ENCODE peak calls at places on chromosomes 4 and X, in four cellular contexts. N is NCI-H526 treated with DMSO at 0.1 percent for 48 hours, F is breast epithelium, O is endothelial cell. D is an unnamed sample.

GRCh38 chr4:177393236-177393635 is 49.0 kb downstream of the AGA start:
- DNase-seq in O (no peak), N (no peak), F (no peak), D (no peak)

GRCh38 chr4:186634591-186635128 is 79.3 kb upstream of the MTNR1A start:
- DNase-seq in O (no peak), N (no peak), F (no peak), D (no peak)

GRCh38 chrX:13151806-13152510 is 107.5 kb upstream of the FAM9C start:
- DNase-seq in N (no peak), O (no peak), F (no peak), D (no peak)

GRCh38 chrX:39477438-39478120 is 620.2 kb downstream of the BCOR start:
- DNase-seq in N (no peak), F (no peak), O (peak; percentile 11), D (no peak)

GRCh38 chrX:133440797-133441163 is 25.5 kb upstream of the GPC4 start:
- DNase-seq in O (no peak), N (no peak), F (no peak), D (no peak)

GRCh38 chr4:87679449-87680169 is 29.5 kb downstream of the DMP1 start:
- DNase-seq in N (peak; percentile 16), O (peak; percentile 63), F (no peak), D (peak; percentile 46)

GRCh38 chr4:85210353-85210752 is 243.9 kb upstream of the WDFY3 start:
- DNase-seq in F (no peak), O (no peak), N (no peak), D (no peak)

GRCh38 chrX:85004255-85004654 is 578 bp downstream of the APOOL start:
- DNase-seq in N (no peak), F (no peak), O (no peak), D (peak; percentile 13)

GRCh38 chr4:123073650-123074049 is 151.3 kb upstream of the NUDT6 start:
- DNase-seq in N (no peak), O (no peak), F (no peak), D (no peak)

GRCh38 chr4:57094482-57095223 is 15.5 kb downstream of the IGFBP7 start:
- DNase-seq in F (no peak), N (no peak), O (no peak), D (no peak)

GRCh38 chr4:52704133-52704532 is 45.0 kb upstream of the USP46 start:
- DNase-seq in N (no peak), F (no peak), O (no peak), D (no peak)

GRCh38 chrX:154411322-154411980 is at the start of gene TAFAZZIN:
- DNase-seq in O (peak; percentile 71), F (peak; percentile 67), N (peak; percentile 75), D (peak; percentile 78)

GRCh38 chr4:75634281-75634680 is 4.0 kb upstream of the CDKL2 start:
- DNase-seq in O (no peak), N (no peak), F (no peak), D (no peak)

GRCh38 chr4:15374697-15375096 is 53.1 kb upstream of the C1QTNF7 start:
- DNase-seq in F (no peak), O (no peak), N (no peak), D (no peak)

GRCh38 chrX:130878350-130879341 is 24.4 kb downstream of the ENOX2 start:
- DNase-seq in O (no peak), N (no peak), F (peak; percentile 44), D (no peak)

GRCh38 chr4:3880595-3881120 is 114.5 kb downstream of the ADRA2C start:
- DNase-seq in N (peak; percentile 65), F (peak; percentile 74), O (peak; percentile 90), D (peak; percentile 57)

GRCh38 chrX:1521459-1521956 is 15.5 kb downstream of the P2RY8 start:
- DNase-seq in N (peak; percentile 76), O (no peak), F (no peak), D (peak; percentile 35)

GRCh38 chrX:48477960-48478755 is 2.2 kb downstream of the FTSJ1 start:
- DNase-seq in O (no peak), F (no peak), N (no peak), D (no peak)

D was measured in A549.